ENCODE peak calls at places on chromosomes 5 and 9, in seven cellular contexts. G is 8988T; Q is KG1; T is GM12865; Y is fibroblast of lung; N is NCI-H2081; S is stimulated activated CD4-positive, alpha-beta T cell treated with anti-CD3 and anti-CD28 coated beads, Interleukin-15, amount 100 ng/mL, for 1 hour. U is an unnamed sample.

GRCh38 chr5:89827388-89827787 is 582.2 kb downstream of the CETN3 start:
- DNase-seq in S (no peak), Q (no peak), N (no peak), Y (peak), T (no peak), G (no peak), U (no peak)

GRCh38 chr5:175588709-175589429 is 69.0 kb upstream of the HRH2 start:
- DNase-seq in Y (no peak), G (no peak), S (no peak), T (no peak), Q (no peak), N (no peak), U (no peak)

GRCh38 chr5:94524841-94525697 is 93.3 kb downstream of the KIAA0825 start:
- DNase-seq in N (no peak), S (no peak), Q (no peak), T (peak), G (no peak), Y (peak), U (peak)

GRCh38 chr5:101860145-101860544 is 435.9 kb downstream of the SLCO4C1 start:
- DNase-seq in N (no peak), G (no peak), T (no peak), Y (no peak), S (no peak), Q (no peak), U (no peak)

GRCh38 chr5:72248352-72249032 is 71.5 kb downstream of the MRPS27 start:
- DNase-seq in Y (peak), Q (no peak), G (peak), N (no peak), S (no peak), T (no peak), U (no peak)

GRCh38 chr5:82381591-82381990 is 103.4 kb upstream of the RPS23 start:
- DNase-seq in Q (no peak), Y (no peak), G (no peak), N (no peak), S (no peak), T (no peak), U (no peak)

GRCh38 chr5:40441733-40442132 is 238.0 kb upstream of the PTGER4 start:
- DNase-seq in N (no peak), S (no peak), Q (no peak), T (no peak), Y (no peak), G (no peak), U (no peak)

GRCh38 chr5:116442095-116442534 is 132.5 kb downstream of the SEMA6A start:
- DNase-seq in Y (peak), S (no peak), N (no peak), G (no peak), T (no peak), Q (no peak), U (no peak)

GRCh38 chr5:166031926-166032325 is 2259.5 kb upstream of the WWC1 start:
- DNase-seq in S (no peak), Q (no peak), T (no peak), Y (no peak), N (no peak), G (no peak), U (no peak)

GRCh38 chr9:108813951-108814601 is 41.7 kb downstream of the ACTL7B start:
- DNase-seq in Q (no peak), S (no peak), T (no peak), N (peak), G (peak), Y (peak), U (no peak)

GRCh38 chr5:65334077-65334476 is 147.6 kb downstream of the ADAMTS6 start:
- DNase-seq in Y (no peak), Q (no peak), S (no peak), T (peak), G (no peak), N (peak), U (no peak)

GRCh38 chr5:18465833-18466681 is 831.8 kb downstream of the TAF11L14 start:
- DNase-seq in Q (peak), G (peak), S (no peak), Y (peak), N (peak), T (peak), U (peak)

GRCh38 chr9:20558609-20559016 is 63.7 kb downstream of the MLLT3 start:
- DNase-seq in T (peak), G (peak), N (no peak), S (no peak), Q (no peak), Y (peak), U (no peak)

GRCh38 chr5:130520211-130520610 is 615.9 kb downstream of the CHSY3 start:
- DNase-seq in N (no peak), G (no peak), T (no peak), S (no peak), Y (no peak), Q (no peak), U (no peak)

U was measured in GM12878.